ENCODE peak calls at places on chromosome 22, in six cellular contexts. H, Y, R, L, E and X are unnamed samples.

GRCh38 chr22:46587492-46588278 is 32.5 kb upstream of the GRAMD4 start:
- DNase-seq in L (no peak), R (no peak), H (peak), E (no peak), Y (no peak), X (peak)

GRCh38 chr22:28822930-28823481 is 22.6 kb upstream of the XBP1 start:
- DNase-seq in H (no peak), Y (no peak), L (no peak), E (peak), R (no peak), X (no peak)

GRCh38 chr22:18122254-18122554 is 11.6 kb downstream of the TUBA8 start:
- DNase-seq in H (no peak), Y (no peak), E (no peak), R (no peak), L (no peak), X (no peak)

GRCh38 chr22:50139843-50140415 is 30.6 kb upstream of the PANX2 start:
- DNase-seq in E (no peak), Y (no peak), L (no peak), R (no peak), H (no peak), X (peak)

GRCh38 chr22:19807914-19808872 is 46.5 kb downstream of the GNB1L start:
- DNase-seq in Y (no peak), E (no peak), L (peak), R (no peak), H (peak), X (peak)

GRCh38 chr22:24423519-24424000 is 3.8 kb upstream of the ADORA2A start:
- DNase-seq in L (peak), E (peak), R (no peak), H (peak), Y (peak), X (no peak)

GRCh38 chr22:24433868-24434471 is 6.6 kb downstream of the ADORA2A start:
- DNase-seq in R (no peak), H (no peak), E (no peak), L (no peak), Y (no peak), X (peak)

GRCh38 chr22:31326877-31327276 is 19.3 kb downstream of the PATZ1 start:
- DNase-seq in Y (no peak), R (no peak), H (no peak), L (no peak), E (no peak), X (no peak)

GRCh38 chr22:19728836-19729235 is 5.5 kb downstream of the GP1BB start:
- DNase-seq in L (no peak), E (no peak), H (no peak), R (no peak), Y (no peak), X (no peak)

GRCh38 chr22:49487950-49488349 is 339.7 kb downstream of the BRD1 start:
- DNase-seq in L (no peak), Y (no peak), H (no peak), E (no peak), R (no peak), X (no peak)

GRCh38 chr22:30167734-30168133 is 78.8 kb downstream of the LIF start:
- DNase-seq in H (no peak), E (no peak), Y (no peak), R (no peak), L (no peak), X (no peak)

GRCh38 chr22:20429254-20430100 is 8.1 kb downstream of the SCARF2 start:
- DNase-seq in Y (no peak), H (peak), E (peak), L (no peak), R (no peak), X (peak)

GRCh38 chr22:20116376-20116950 is 559 bp downstream of the RANBP1 start:
- DNase-seq in E (peak), Y (no peak), L (peak), R (no peak), H (no peak), X (no peak)

GRCh38 chr22:49968831-49969661 is 8.5 kb downstream of the PIM3 start:
- DNase-seq in H (peak), E (peak), Y (no peak), R (no peak), L (peak), X (peak)

GRCh38 chr22:49014227-49015201 is 813.2 kb downstream of the BRD1 start:
- DNase-seq in H (peak), R (no peak), E (no peak), Y (no peak), L (no peak), X (peak)

GRCh38 chr22:17773606-17774205 is 563 bp downstream of the BID start:
- DNase-seq in E (peak), L (peak), R (no peak), Y (peak), H (peak), X (no peak)

GRCh38 chr22:50269573-50270301 is 443 bp downstream of the MAPK11 start:
- DNase-seq in H (no peak), Y (no peak), L (peak), E (no peak), R (no peak), X (no peak)

GRCh38 chr22:31748490-31748889 is 1.4 kb downstream of the PRR14L start:
- DNase-seq in L (no peak), H (no peak), Y (no peak), E (peak), R (no peak), X (no peak)

GRCh38 chr22:29096736-29097669 is 24.2 kb downstream of the KREMEN1 start:
- DNase-seq in H (no peak), E (peak), Y (peak), R (no peak), L (no peak), X (no peak)

DNA sequence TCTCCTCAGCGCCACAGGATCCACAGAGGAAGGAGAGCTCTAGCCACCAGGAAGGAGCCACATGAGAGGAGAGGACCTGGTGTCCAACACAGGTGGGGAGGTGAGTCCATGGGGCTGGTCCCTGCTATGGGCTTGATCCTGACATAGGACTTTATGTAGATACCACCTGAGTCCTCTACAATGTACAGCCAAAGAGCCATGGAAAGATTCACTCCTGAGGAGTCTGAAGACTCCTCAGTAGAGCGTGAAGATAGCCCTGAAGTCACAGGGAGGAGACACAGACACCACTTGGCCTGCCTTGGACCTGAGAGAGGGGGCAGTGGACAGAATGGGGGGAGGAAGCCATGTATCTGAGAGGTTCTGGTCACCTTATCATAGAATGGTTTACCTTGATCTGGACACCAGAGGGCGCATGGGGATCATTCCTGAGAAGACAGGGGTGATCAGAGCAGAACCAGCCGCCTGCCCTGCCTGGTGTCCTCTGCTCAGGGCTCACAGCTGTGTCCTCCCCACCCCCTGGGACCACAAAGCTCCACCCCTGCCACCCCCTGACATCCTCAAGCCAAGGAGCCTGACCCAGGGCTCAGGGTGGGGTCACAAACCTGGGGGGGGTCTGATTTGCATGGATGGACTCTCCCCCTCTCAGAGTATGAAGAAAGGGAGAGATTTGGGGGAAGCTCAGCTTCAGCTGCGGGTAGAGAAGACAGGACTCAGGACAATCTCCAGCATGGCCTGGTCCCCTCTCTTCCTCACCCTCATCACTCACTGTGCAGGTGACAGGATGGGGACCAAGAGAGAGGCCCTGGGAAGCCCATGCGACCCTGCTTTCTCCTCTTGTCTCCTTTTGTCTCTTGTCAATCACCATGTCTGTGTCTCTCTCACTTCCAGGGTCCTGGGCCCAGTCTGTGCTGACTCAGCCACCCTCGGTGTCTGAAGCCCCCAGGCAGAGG is 77.0 kb downstream of the ZNF280B start:
- DNase-seq in R (peak), H (peak), Y (peak), L (no peak), E (peak), X (peak)
- TF ChIP-seq CTCF in R (peak), H (peak), Y (peak), L (no peak), E (peak), X (peak)

GRCh38 chr22:36350751-36351594 is 36.8 kb downstream of the MYH9 start:
- DNase-seq in L (no peak), R (no peak), Y (peak), E (no peak), H (no peak), X (no peak)
- TF ChIP-seq CTCF in L (no peak), R (peak), Y (peak), E (no peak), H (no peak), X (peak)

DNA sequence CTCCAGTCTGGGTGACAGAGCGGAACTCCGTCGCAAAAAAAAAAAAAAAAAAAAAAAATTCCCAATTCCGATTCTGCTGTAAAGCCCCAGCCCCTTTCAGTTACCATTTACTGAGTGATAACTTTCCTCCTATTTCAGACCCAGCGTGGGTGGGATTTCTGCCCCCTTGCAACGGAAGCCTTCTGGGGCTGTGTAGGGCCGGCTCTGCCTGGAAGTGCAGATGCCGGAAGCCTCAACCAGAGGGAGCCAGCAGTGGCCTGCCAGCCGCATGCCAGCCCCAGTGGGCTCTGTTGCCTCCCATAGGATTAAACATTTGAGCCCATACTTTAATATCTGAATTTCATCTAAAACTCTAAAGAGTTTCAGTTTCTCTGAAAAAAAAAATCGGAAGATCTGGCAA is 60.0 kb upstream of the NUP50 start:
- DNase-seq in E (peak), L (no peak), H (no peak), Y (no peak), R (no peak), X (no peak)
- TF ChIP-seq CTCF in E (peak), L (no peak), H (no peak), Y (no peak), R (peak), X (no peak)

DNA sequence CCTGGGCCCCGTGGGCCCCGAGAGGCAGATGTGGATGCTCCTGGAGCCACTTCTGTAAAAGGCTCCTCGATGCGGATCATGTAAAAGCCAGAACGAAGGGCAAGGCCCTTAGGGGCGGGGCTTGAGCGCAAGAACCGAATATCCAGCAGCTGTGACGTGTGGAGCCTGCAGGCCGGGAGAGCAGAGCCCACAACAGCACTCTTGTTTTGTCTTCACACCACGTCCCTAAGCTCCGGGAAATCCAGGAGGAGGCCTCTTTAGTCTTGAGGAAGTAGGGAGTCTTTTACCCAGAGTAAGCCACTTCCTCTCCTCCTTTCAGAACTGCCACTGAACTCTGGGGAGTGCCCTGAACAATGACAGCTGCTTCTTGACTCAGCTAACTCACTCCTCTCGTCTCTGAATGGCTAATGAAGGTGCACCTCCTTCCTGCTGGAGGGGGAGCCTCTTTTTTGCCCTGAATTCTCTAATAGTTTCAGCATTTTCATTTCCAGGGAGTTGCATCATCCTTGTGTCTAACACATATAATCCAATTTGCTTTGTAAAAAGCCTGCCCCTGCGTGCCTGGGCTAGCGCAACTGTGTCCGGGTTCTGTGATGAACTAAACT is 12.5 kb downstream of the L3MBTL2 start:
- DNase-seq in R (peak), L (peak), Y (no peak), H (peak), E (peak), X (no peak)
- TF ChIP-seq CTCF in R (no peak), L (no peak), Y (no peak), H (no peak), E (no peak), X (no peak)

GRCh38 chr22:41966607-41967240 is 2.5 kb upstream of the SEPTIN3 start:
- DNase-seq in H (no peak), R (peak), E (peak), Y (no peak), L (no peak), X (no peak)
- TF ChIP-seq CTCF in H (peak), R (peak), E (peak), Y (no peak), L (no peak), X (no peak)

GRCh38 chr22:25774575-25775026 is 32.6 kb downstream of the MYO18B start:
- DNase-seq in H (no peak), E (peak), R (no peak), Y (peak), L (no peak), X (no peak)
- TF ChIP-seq CTCF in H (no peak), E (peak), R (peak), Y (peak), L (no peak), X (no peak)

GRCh38 chr22:39269095-39269827 is 24.5 kb upstream of the PDGFB start:
- DNase-seq in Y (no peak), H (no peak), E (no peak), L (no peak), R (no peak), X (no peak)
- TF ChIP-seq CTCF in Y (no peak), H (no peak), E (no peak), L (no peak), R (no peak), X (no peak)

GRCh38 chr22:39994566-39995345 is at the start of gene FAM83F:
- DNase-seq in L (no peak), Y (peak), E (peak), H (peak), R (no peak), X (no peak)
- TF ChIP-seq CTCF in L (no peak), Y (no peak), E (no peak), H (no peak), R (no peak), X (no peak)

GRCh38 chr22:33922268-33922667 is 2.0 kb upstream of the LARGE1 start:
- DNase-seq in H (no peak), E (peak), Y (peak), R (no peak), L (peak), X (peak)
- TF ChIP-seq CTCF in H (no peak), E (no peak), Y (no peak), R (no peak), L (no peak), X (no peak)

DNA sequence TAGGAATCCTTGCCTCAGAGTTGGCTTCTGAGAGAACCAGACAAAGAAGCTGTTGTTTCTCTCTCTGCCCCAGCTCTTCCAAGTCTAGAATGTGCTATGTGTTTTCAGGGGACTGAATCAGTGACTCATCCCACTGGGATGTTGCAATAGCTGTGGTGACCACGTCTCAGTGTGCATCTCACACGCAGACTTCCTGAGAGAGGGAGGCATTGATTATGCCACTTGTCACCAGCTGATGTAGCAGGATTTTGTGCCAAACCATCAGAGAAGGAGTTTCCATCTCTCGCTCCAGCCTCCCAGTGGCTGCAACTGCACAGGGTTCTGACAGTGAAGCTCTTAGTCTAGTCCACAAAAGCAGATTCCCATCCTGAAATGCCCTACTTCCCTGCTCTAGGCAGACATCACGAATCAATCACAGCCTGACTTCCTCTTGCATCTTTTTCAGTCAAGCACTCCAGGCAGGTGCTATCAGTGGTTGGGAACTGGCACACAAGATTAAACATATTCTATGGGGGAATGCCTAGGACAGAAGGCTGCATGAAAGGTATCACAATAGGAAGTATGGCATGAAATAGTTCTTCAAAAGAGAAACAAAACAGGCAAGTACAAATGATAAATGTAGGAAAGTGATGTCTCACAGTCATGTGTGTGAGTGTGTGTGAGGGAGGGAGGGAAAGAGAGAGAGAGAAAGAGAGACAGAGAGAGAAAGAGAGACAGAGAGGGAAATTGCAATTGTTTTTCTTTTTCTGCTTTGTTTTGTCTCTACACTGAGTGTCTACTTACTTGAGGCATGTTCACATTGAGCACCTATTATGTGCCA is 456.0 kb downstream of the MIAT start:
- DNase-seq in Y (no peak), H (no peak), R (peak), L (peak), E (no peak), X (peak)
- TF ChIP-seq CTCF in Y (no peak), H (no peak), R (peak), L (no peak), E (no peak), X (peak)